ENCODE peak calls at places on chromosomes 6 and 20, in five cellular contexts. L is NCI-H1105; S is stimulated activated effector memory CD8-positive, alpha-beta T cell treated with anti-CD3 and anti-CD28 coated beads, Interleukin-12 subunit alpha, Interleukin-12 subunit beta, amount 100 ng/mL, for 72 hours; D is NCI-H2107; H is A172. M is an unnamed sample.

GRCh38 chr20:51579137-51579536 is 36.6 kb upstream of the NFATC2 start:
- DNase-seq in D (no peak), H (peak; percentile 85), L (no peak), S (no peak), M (no peak)

GRCh38 chr6:156427345-156427744 is 349.8 kb upstream of the ARID1B start:
- DNase-seq in D (no peak), S (no peak), L (no peak), H (peak; percentile 95), M (no peak)

GRCh38 chr20:56629464-56630085 is 469 bp downstream of the TFAP2C start:
- DNase-seq in S (no peak), H (peak; percentile 19), L (no peak), D (no peak), M (no peak)

GRCh38 chr6:91132461-91132860 is 545.6 kb upstream of the MAP3K7 start:
- DNase-seq in H (peak; percentile 16), L (no peak), D (no peak), S (no peak), M (peak; percentile 38)

GRCh38 chr6:157552956-157553485 is 172.0 kb downstream of the ZDHHC14 start:
- DNase-seq in S (no peak), D (no peak), H (no peak), L (no peak), M (no peak)

GRCh38 chr6:126531840-126532239 is 191.9 kb downstream of the CENPW start:
- DNase-seq in S (no peak), D (no peak), L (no peak), H (no peak), M (no peak)

GRCh38 chr6:27836080-27836782 is 76.0 kb downstream of the OR2B2 start:
- DNase-seq in S (no peak), D (no peak), L (no peak), H (no peak), M (no peak)

GRCh38 chr6:148854086-148854485 is 107.3 kb downstream of the UST start:
- DNase-seq in L (peak; percentile 28), S (no peak), D (no peak), H (no peak), M (peak; percentile 57)

GRCh38 chr20:56566621-56567020 is 33.6 kb downstream of the FAM209B start:
- DNase-seq in L (peak; percentile 5), H (peak; percentile 29), S (no peak), D (no peak), M (peak; percentile 76)

GRCh38 chr6:119676971-119677370 is 327.4 kb upstream of the MAN1A1 start:
- DNase-seq in D (no peak), H (peak; percentile 14), L (no peak), S (no peak), M (no peak)

GRCh38 chr6:154412106-154412820 is 55.7 kb upstream of the IPCEF1 start:
- DNase-seq in D (no peak), H (no peak), L (no peak), S (no peak), M (no peak)

GRCh38 chr6:97401533-97401932 is 118.5 kb upstream of the MMS22L start:
- DNase-seq in D (no peak), H (peak; percentile 5), L (no peak), S (no peak), M (peak; percentile 14)

GRCh38 chr6:106363401-106364138 is 3.1 kb downstream of the CRYBG1 start:
- DNase-seq in H (no peak), D (no peak), L (no peak), S (no peak), M (no peak)

GRCh38 chr20:51752343-51752951 is 15.7 kb downstream of the ATP9A start:
- DNase-seq in S (no peak), H (peak; percentile 89), D (no peak), L (no peak), M (no peak)

GRCh38 chr6:34196833-34197195 is 39.9 kb upstream of the HMGA1 start:
- DNase-seq in S (no peak), D (no peak), H (no peak), L (no peak), M (no peak)

GRCh38 chr6:163285689-163286088 is 128.8 kb upstream of the QKI start:
- DNase-seq in D (no peak), S (no peak), L (no peak), H (no peak), M (no peak)

GRCh38 chr6:168385380-168385779 is 55.6 kb upstream of the SMOC2 start:
- DNase-seq in S (no peak), H (no peak), L (peak; percentile 50), D (no peak), M (peak; percentile 8)

GRCh38 chr6:17355404-17355774 is 38.0 kb upstream of the CAP2 start:
- DNase-seq in S (no peak), H (no peak), D (no peak), L (no peak), M (no peak)

GRCh38 chr6:111555041-111555440 is 50.6 kb downstream of the TRAF3IP2 start:
- DNase-seq in H (no peak), L (no peak), S (no peak), D (no peak), M (no peak)

GRCh38 chr20:64095927-64096326 is 11.4 kb downstream of the NPBWR2 start:
- DNase-seq in H (no peak), D (no peak), L (no peak), S (no peak), M (no peak)

GRCh38 chr6:64591682-64592081 is 956.1 kb downstream of the PHF3 start:
- DNase-seq in H (no peak), S (no peak), L (no peak), D (no peak), M (no peak)

M was measured in DMS153.